ENCODE peak calls at places on chromosomes 16 and 17, in eight cellular contexts. One of them, this sample, is unnamed.

GRCh38 chr16:48194828-48195566 is 39.2 kb upstream of the ABCC12 start:
- DNase-seq in left ventricle myocardium superior: no peak
- DNase-seq in NAMALWA: no peak
- DNase-seq in ELF-1: no peak
- DNase-seq in retinal pigment epithelial cell: peak
- DNase-seq in stimulated activated CD4-positive, alpha-beta T cell treated with anti-CD3 and anti-CD28 coated beads, Interleukin-15, amount 100 ng/mL, for 24 hours: no peak
- DNase-seq in endothelial cell of umbilical vein: peak
- DNase-seq in transverse colon: no peak
- DNase-seq in this sample: no peak

GRCh38 chr17:11853321-11854151 is 143.7 kb downstream of the ZNF18 start:
- DNase-seq in endothelial cell of umbilical vein: no peak
- DNase-seq in ELF-1: peak
- DNase-seq in transverse colon: no peak
- DNase-seq in NAMALWA: no peak
- DNase-seq in stimulated activated CD4-positive, alpha-beta T cell treated with anti-CD3 and anti-CD28 coated beads, Interleukin-15, amount 100 ng/mL, for 24 hours: no peak
- DNase-seq in retinal pigment epithelial cell: no peak
- DNase-seq in left ventricle myocardium superior: no peak
- DNase-seq in this sample: peak

GRCh38 chr17:14297161-14297851 is 3.6 kb upstream of the HS3ST3B1 start:
- DNase-seq in ELF-1: peak
- DNase-seq in endothelial cell of umbilical vein: peak
- DNase-seq in NAMALWA: no peak
- DNase-seq in transverse colon: no peak
- DNase-seq in retinal pigment epithelial cell: no peak
- DNase-seq in stimulated activated CD4-positive, alpha-beta T cell treated with anti-CD3 and anti-CD28 coated beads, Interleukin-15, amount 100 ng/mL, for 24 hours: peak
- DNase-seq in left ventricle myocardium superior: peak
- DNase-seq in this sample: no peak

GRCh38 chr17:75370288-75370687 is 35.2 kb downstream of the GRB2 start:
- DNase-seq in NAMALWA: no peak
- DNase-seq in stimulated activated CD4-positive, alpha-beta T cell treated with anti-CD3 and anti-CD28 coated beads, Interleukin-15, amount 100 ng/mL, for 24 hours: no peak
- DNase-seq in transverse colon: no peak
- DNase-seq in ELF-1: no peak
- DNase-seq in endothelial cell of umbilical vein: no peak
- DNase-seq in retinal pigment epithelial cell: peak
- DNase-seq in left ventricle myocardium superior: peak
- DNase-seq in this sample: peak

GRCh38 chr16:30715777-30716445 is 16.9 kb downstream of the SRCAP start:
- DNase-seq in ELF-1: no peak
- DNase-seq in retinal pigment epithelial cell: no peak
- DNase-seq in transverse colon: no peak
- DNase-seq in left ventricle myocardium superior: no peak
- DNase-seq in endothelial cell of umbilical vein: no peak
- DNase-seq in NAMALWA: no peak
- DNase-seq in stimulated activated CD4-positive, alpha-beta T cell treated with anti-CD3 and anti-CD28 coated beads, Interleukin-15, amount 100 ng/mL, for 24 hours: peak
- DNase-seq in this sample: no peak

GRCh38 chr17:19288453-19288852 is 51.3 kb downstream of the EPN2 start:
- DNase-seq in stimulated activated CD4-positive, alpha-beta T cell treated with anti-CD3 and anti-CD28 coated beads, Interleukin-15, amount 100 ng/mL, for 24 hours: no peak
- DNase-seq in endothelial cell of umbilical vein: no peak
- DNase-seq in left ventricle myocardium superior: no peak
- DNase-seq in ELF-1: peak
- DNase-seq in transverse colon: no peak
- DNase-seq in NAMALWA: no peak
- DNase-seq in retinal pigment epithelial cell: no peak
- DNase-seq in this sample: no peak

GRCh38 chr17:66373944-66374817 is 71.8 kb downstream of the PRKCA start:
- DNase-seq in retinal pigment epithelial cell: no peak
- DNase-seq in transverse colon: peak
- DNase-seq in ELF-1: peak
- DNase-seq in left ventricle myocardium superior: peak
- DNase-seq in endothelial cell of umbilical vein: no peak
- DNase-seq in stimulated activated CD4-positive, alpha-beta T cell treated with anti-CD3 and anti-CD28 coated beads, Interleukin-15, amount 100 ng/mL, for 24 hours: peak
- DNase-seq in NAMALWA: no peak
- DNase-seq in this sample: peak

GRCh38 chr16:56477096-56477878 is 25.9 kb downstream of the OGFOD1 start:
- DNase-seq in NAMALWA: no peak
- DNase-seq in left ventricle myocardium superior: no peak
- DNase-seq in ELF-1: no peak
- DNase-seq in retinal pigment epithelial cell: peak
- DNase-seq in transverse colon: no peak
- DNase-seq in stimulated activated CD4-positive, alpha-beta T cell treated with anti-CD3 and anti-CD28 coated beads, Interleukin-15, amount 100 ng/mL, for 24 hours: peak
- DNase-seq in endothelial cell of umbilical vein: peak
- DNase-seq in this sample: peak

GRCh38 chr17:67833946-67834631 is 8.8 kb downstream of the BPTF start:
- DNase-seq in NAMALWA: no peak
- DNase-seq in ELF-1: peak
- DNase-seq in left ventricle myocardium superior: no peak
- DNase-seq in retinal pigment epithelial cell: no peak
- DNase-seq in stimulated activated CD4-positive, alpha-beta T cell treated with anti-CD3 and anti-CD28 coated beads, Interleukin-15, amount 100 ng/mL, for 24 hours: no peak
- DNase-seq in endothelial cell of umbilical vein: no peak
- DNase-seq in transverse colon: no peak
- DNase-seq in this sample: no peak

GRCh38 chr16:27322858-27323780 is 9.3 kb downstream of the IL4R start:
- DNase-seq in endothelial cell of umbilical vein: no peak
- DNase-seq in retinal pigment epithelial cell: no peak
- DNase-seq in NAMALWA: no peak
- DNase-seq in transverse colon: peak
- DNase-seq in left ventricle myocardium superior: no peak
- DNase-seq in stimulated activated CD4-positive, alpha-beta T cell treated with anti-CD3 and anti-CD28 coated beads, Interleukin-15, amount 100 ng/mL, for 24 hours: no peak
- DNase-seq in ELF-1: peak
- DNase-seq in this sample: no peak

GRCh38 chr17:32514587-32514986 is 27.8 kb downstream of the CDK5R1 start:
- DNase-seq in ELF-1: no peak
- DNase-seq in retinal pigment epithelial cell: no peak
- DNase-seq in left ventricle myocardium superior: no peak
- DNase-seq in transverse colon: no peak
- DNase-seq in stimulated activated CD4-positive, alpha-beta T cell treated with anti-CD3 and anti-CD28 coated beads, Interleukin-15, amount 100 ng/mL, for 24 hours: no peak
- DNase-seq in NAMALWA: no peak
- DNase-seq in endothelial cell of umbilical vein: no peak
- DNase-seq in this sample: no peak

GRCh38 chr17:81044764-81045589 is 10.0 kb downstream of the BAIAP2 start:
- DNase-seq in endothelial cell of umbilical vein: peak
- DNase-seq in NAMALWA: no peak
- DNase-seq in retinal pigment epithelial cell: no peak
- DNase-seq in ELF-1: no peak
- DNase-seq in transverse colon: peak
- DNase-seq in stimulated activated CD4-positive, alpha-beta T cell treated with anti-CD3 and anti-CD28 coated beads, Interleukin-15, amount 100 ng/mL, for 24 hours: no peak
- DNase-seq in left ventricle myocardium superior: peak
- DNase-seq in this sample: no peak

GRCh38 chr17:83034525-83034924 is 44.9 kb upstream of the METRNL start:
- DNase-seq in ELF-1: no peak
- DNase-seq in left ventricle myocardium superior: no peak
- DNase-seq in endothelial cell of umbilical vein: no peak
- DNase-seq in retinal pigment epithelial cell: no peak
- DNase-seq in stimulated activated CD4-positive, alpha-beta T cell treated with anti-CD3 and anti-CD28 coated beads, Interleukin-15, amount 100 ng/mL, for 24 hours: no peak
- DNase-seq in transverse colon: no peak
- DNase-seq in NAMALWA: no peak
- DNase-seq in this sample: no peak

GRCh38 chr17:19287651-19288050 is 50.5 kb downstream of the EPN2 start:
- DNase-seq in ELF-1: no peak
- DNase-seq in NAMALWA: no peak
- DNase-seq in endothelial cell of umbilical vein: no peak
- DNase-seq in stimulated activated CD4-positive, alpha-beta T cell treated with anti-CD3 and anti-CD28 coated beads, Interleukin-15, amount 100 ng/mL, for 24 hours: no peak
- DNase-seq in retinal pigment epithelial cell: no peak
- DNase-seq in transverse colon: no peak
- DNase-seq in left ventricle myocardium superior: no peak
- DNase-seq in this sample: no peak

GRCh38 chr16:83727018-83727417 is 80.8 kb upstream of the HSBP1 start:
- DNase-seq in retinal pigment epithelial cell: no peak
- DNase-seq in left ventricle myocardium superior: no peak
- DNase-seq in transverse colon: no peak
- DNase-seq in endothelial cell of umbilical vein: no peak
- DNase-seq in stimulated activated CD4-positive, alpha-beta T cell treated with anti-CD3 and anti-CD28 coated beads, Interleukin-15, amount 100 ng/mL, for 24 hours: no peak
- DNase-seq in ELF-1: no peak
- DNase-seq in NAMALWA: no peak
- DNase-seq in this sample: no peak

GRCh38 chr16:588639-588888 is 1.3 kb upstream of the RAB40C start:
- DNase-seq in left ventricle myocardium superior: peak
- DNase-seq in stimulated activated CD4-positive, alpha-beta T cell treated with anti-CD3 and anti-CD28 coated beads, Interleukin-15, amount 100 ng/mL, for 24 hours: peak
- DNase-seq in NAMALWA: peak
- DNase-seq in endothelial cell of umbilical vein: peak
- DNase-seq in retinal pigment epithelial cell: no peak
- DNase-seq in ELF-1: peak
- DNase-seq in transverse colon: peak
- DNase-seq in this sample: no peak

GRCh38 chr16:4273858-4274291 is 1.1 kb upstream of the TFAP4 start:
- DNase-seq in endothelial cell of umbilical vein: peak
- DNase-seq in transverse colon: peak
- DNase-seq in retinal pigment epithelial cell: no peak
- DNase-seq in stimulated activated CD4-positive, alpha-beta T cell treated with anti-CD3 and anti-CD28 coated beads, Interleukin-15, amount 100 ng/mL, for 24 hours: peak
- DNase-seq in NAMALWA: peak
- DNase-seq in ELF-1: peak
- DNase-seq in left ventricle myocardium superior: peak
- DNase-seq in this sample: no peak

GRCh38 chr16:11404608-11405007 is 59.3 kb downstream of the RMI2 start:
- DNase-seq in retinal pigment epithelial cell: no peak
- DNase-seq in left ventricle myocardium superior: peak
- DNase-seq in endothelial cell of umbilical vein: no peak
- DNase-seq in ELF-1: no peak
- DNase-seq in stimulated activated CD4-positive, alpha-beta T cell treated with anti-CD3 and anti-CD28 coated beads, Interleukin-15, amount 100 ng/mL, for 24 hours: no peak
- DNase-seq in NAMALWA: no peak
- DNase-seq in transverse colon: no peak
- DNase-seq in this sample: no peak

GRCh38 chr16:78237346-78237745 is 137.9 kb downstream of the WWOX start:
- DNase-seq in stimulated activated CD4-positive, alpha-beta T cell treated with anti-CD3 and anti-CD28 coated beads, Interleukin-15, amount 100 ng/mL, for 24 hours: no peak
- DNase-seq in NAMALWA: no peak
- DNase-seq in left ventricle myocardium superior: no peak
- DNase-seq in transverse colon: no peak
- DNase-seq in endothelial cell of umbilical vein: no peak
- DNase-seq in retinal pigment epithelial cell: no peak
- DNase-seq in ELF-1: no peak
- DNase-seq in this sample: no peak

GRCh38 chr17:42484304-42484703 is 25.6 kb downstream of the ATP6V0A1 start:
- DNase-seq in transverse colon: peak
- DNase-seq in stimulated activated CD4-positive, alpha-beta T cell treated with anti-CD3 and anti-CD28 coated beads, Interleukin-15, amount 100 ng/mL, for 24 hours: peak
- DNase-seq in NAMALWA: peak
- DNase-seq in ELF-1: no peak
- DNase-seq in endothelial cell of umbilical vein: peak
- DNase-seq in left ventricle myocardium superior: no peak
- DNase-seq in retinal pigment epithelial cell: no peak
- DNase-seq in this sample: no peak

GRCh38 chr16:28038401-28038800 is 25.1 kb downstream of the GSG1L start:
- DNase-seq in left ventricle myocardium superior: no peak
- DNase-seq in stimulated activated CD4-positive, alpha-beta T cell treated with anti-CD3 and anti-CD28 coated beads, Interleukin-15, amount 100 ng/mL, for 24 hours: no peak
- DNase-seq in ELF-1: no peak
- DNase-seq in NAMALWA: no peak
- DNase-seq in retinal pigment epithelial cell: no peak
- DNase-seq in transverse colon: no peak
- DNase-seq in endothelial cell of umbilical vein: no peak
- DNase-seq in this sample: no peak

GRCh38 chr17:45310380-45311324 is 6.2 kb downstream of the MAP3K14 start:
- DNase-seq in stimulated activated CD4-positive, alpha-beta T cell treated with anti-CD3 and anti-CD28 coated beads, Interleukin-15, amount 100 ng/mL, for 24 hours: no peak
- DNase-seq in ELF-1: no peak
- DNase-seq in endothelial cell of umbilical vein: no peak
- DNase-seq in transverse colon: peak
- DNase-seq in NAMALWA: no peak
- DNase-seq in retinal pigment epithelial cell: no peak
- DNase-seq in left ventricle myocardium superior: peak
- DNase-seq in this sample: no peak

GRCh38 chr17:42312285-42313130 is 24.2 kb downstream of the STAT5A start:
- DNase-seq in left ventricle myocardium superior: peak
- DNase-seq in NAMALWA: peak
- DNase-seq in transverse colon: peak
- DNase-seq in ELF-1: peak
- DNase-seq in endothelial cell of umbilical vein: peak
- DNase-seq in retinal pigment epithelial cell: peak
- DNase-seq in stimulated activated CD4-positive, alpha-beta T cell treated with anti-CD3 and anti-CD28 coated beads, Interleukin-15, amount 100 ng/mL, for 24 hours: peak
- DNase-seq in this sample: peak

GRCh38 chr17:45346255-45347015 is 29.6 kb upstream of the MAP3K14 start:
- DNase-seq in left ventricle myocardium superior: peak
- DNase-seq in stimulated activated CD4-positive, alpha-beta T cell treated with anti-CD3 and anti-CD28 coated beads, Interleukin-15, amount 100 ng/mL, for 24 hours: no peak
- DNase-seq in NAMALWA: no peak
- DNase-seq in retinal pigment epithelial cell: no peak
- DNase-seq in endothelial cell of umbilical vein: no peak
- DNase-seq in transverse colon: peak
- DNase-seq in ELF-1: no peak
- DNase-seq in this sample: peak

GRCh38 chr17:30476726-30477082 is 504 bp upstream of the GOSR1 start:
- DNase-seq in transverse colon: no peak
- DNase-seq in retinal pigment epithelial cell: no peak
- DNase-seq in left ventricle myocardium superior: no peak
- DNase-seq in stimulated activated CD4-positive, alpha-beta T cell treated with anti-CD3 and anti-CD28 coated beads, Interleukin-15, amount 100 ng/mL, for 24 hours: peak
- DNase-seq in endothelial cell of umbilical vein: no peak
- DNase-seq in ELF-1: no peak
- DNase-seq in NAMALWA: no peak
- DNase-seq in this sample: no peak

GRCh38 chr17:49076575-49077384 is 55.8 kb upstream of the B4GALNT2 start:
- DNase-seq in NAMALWA: no peak
- DNase-seq in retinal pigment epithelial cell: no peak
- DNase-seq in transverse colon: no peak
- DNase-seq in stimulated activated CD4-positive, alpha-beta T cell treated with anti-CD3 and anti-CD28 coated beads, Interleukin-15, amount 100 ng/mL, for 24 hours: no peak
- DNase-seq in left ventricle myocardium superior: no peak
- DNase-seq in ELF-1: no peak
- DNase-seq in endothelial cell of umbilical vein: peak
- DNase-seq in this sample: no peak

GRCh38 chr16:85444879-85445778 is 168.0 kb upstream of the GSE1 start:
- DNase-seq in left ventricle myocardium superior: no peak
- DNase-seq in endothelial cell of umbilical vein: no peak
- DNase-seq in transverse colon: peak
- DNase-seq in retinal pigment epithelial cell: no peak
- DNase-seq in ELF-1: no peak
- DNase-seq in stimulated activated CD4-positive, alpha-beta T cell treated with anti-CD3 and anti-CD28 coated beads, Interleukin-15, amount 100 ng/mL, for 24 hours: no peak
- DNase-seq in NAMALWA: peak
- DNase-seq in this sample: no peak

GRCh38 chr16:8887952-8888560 is 5.9 kb downstream of the LITAFD start:
- DNase-seq in NAMALWA: no peak
- DNase-seq in stimulated activated CD4-positive, alpha-beta T cell treated with anti-CD3 and anti-CD28 coated beads, Interleukin-15, amount 100 ng/mL, for 24 hours: no peak
- DNase-seq in transverse colon: no peak
- DNase-seq in endothelial cell of umbilical vein: no peak
- DNase-seq in retinal pigment epithelial cell: no peak
- DNase-seq in left ventricle myocardium superior: peak
- DNase-seq in ELF-1: no peak
- DNase-seq in this sample: peak

GRCh38 chr17:16425698-16426659 is 10.6 kb downstream of the TRPV2 start:
- DNase-seq in ELF-1: no peak
- DNase-seq in left ventricle myocardium superior: peak
- DNase-seq in stimulated activated CD4-positive, alpha-beta T cell treated with anti-CD3 and anti-CD28 coated beads, Interleukin-15, amount 100 ng/mL, for 24 hours: no peak
- DNase-seq in endothelial cell of umbilical vein: no peak
- DNase-seq in NAMALWA: no peak
- DNase-seq in transverse colon: no peak
- DNase-seq in retinal pigment epithelial cell: no peak
- DNase-seq in this sample: no peak

GRCh38 chr17:50668025-50668837 is 33.5 kb downstream of the ABCC3 start:
- DNase-seq in ELF-1: no peak
- DNase-seq in stimulated activated CD4-positive, alpha-beta T cell treated with anti-CD3 and anti-CD28 coated beads, Interleukin-15, amount 100 ng/mL, for 24 hours: no peak
- DNase-seq in NAMALWA: no peak
- DNase-seq in retinal pigment epithelial cell: no peak
- DNase-seq in left ventricle myocardium superior: no peak
- DNase-seq in endothelial cell of umbilical vein: peak
- DNase-seq in transverse colon: no peak
- DNase-seq in this sample: no peak

GRCh38 chr17:50354198-50354597 is 8.3 kb downstream of the XYLT2 start:
- DNase-seq in NAMALWA: no peak
- DNase-seq in stimulated activated CD4-positive, alpha-beta T cell treated with anti-CD3 and anti-CD28 coated beads, Interleukin-15, amount 100 ng/mL, for 24 hours: no peak
- DNase-seq in transverse colon: no peak
- DNase-seq in left ventricle myocardium superior: no peak
- DNase-seq in retinal pigment epithelial cell: no peak
- DNase-seq in endothelial cell of umbilical vein: no peak
- DNase-seq in ELF-1: no peak
- DNase-seq in this sample: no peak

GRCh38 chr17:44210342-44211192 is 8.9 kb downstream of the UBTF start:
- DNase-seq in left ventricle myocardium superior: peak
- DNase-seq in ELF-1: peak
- DNase-seq in NAMALWA: peak
- DNase-seq in endothelial cell of umbilical vein: peak
- DNase-seq in retinal pigment epithelial cell: peak
- DNase-seq in stimulated activated CD4-positive, alpha-beta T cell treated with anti-CD3 and anti-CD28 coated beads, Interleukin-15, amount 100 ng/mL, for 24 hours: peak
- DNase-seq in transverse colon: peak
- DNase-seq in this sample: peak

GRCh38 chr16:3998793-3999478 is 117.3 kb downstream of the ADCY9 start:
- DNase-seq in NAMALWA: no peak
- DNase-seq in stimulated activated CD4-positive, alpha-beta T cell treated with anti-CD3 and anti-CD28 coated beads, Interleukin-15, amount 100 ng/mL, for 24 hours: no peak
- DNase-seq in endothelial cell of umbilical vein: no peak
- DNase-seq in transverse colon: no peak
- DNase-seq in ELF-1: peak
- DNase-seq in left ventricle myocardium superior: peak
- DNase-seq in retinal pigment epithelial cell: no peak
- DNase-seq in this sample: no peak

GRCh38 chr17:76351526-76352071 is 2.1 kb downstream of the PRPSAP1 start:
- DNase-seq in transverse colon: no peak
- DNase-seq in stimulated activated CD4-positive, alpha-beta T cell treated with anti-CD3 and anti-CD28 coated beads, Interleukin-15, amount 100 ng/mL, for 24 hours: no peak
- DNase-seq in NAMALWA: no peak
- DNase-seq in retinal pigment epithelial cell: no peak
- DNase-seq in ELF-1: no peak
- DNase-seq in endothelial cell of umbilical vein: peak
- DNase-seq in left ventricle myocardium superior: no peak
- DNase-seq in this sample: no peak